ENCODE peak calls at places on chromosomes 7 and 10, in ten cellular contexts. One of them, this sample, is unnamed.

GRCh38 chr7:28922618-28923331 is 35.4 kb downstream of the TRIL start:
- DNase-seq in ovary: peak; percentile 73
- DNase-seq in IMR-90: peak; percentile 75
- DNase-seq in astrocyte of the cerebellum: peak; percentile 77
- DNase-seq in A549: peak; percentile 73
- DNase-seq in uterus: peak; percentile 58
- DNase-seq in GM06990: peak; percentile 15
- DNase-seq in lung: peak; percentile 49
- DNase-seq in BJ: no peak
- DNase-seq in gastrocnemius medialis: no peak
- DNase-seq in this sample: no peak

GRCh38 chr10:5434017-5434753 is 21.8 kb downstream of the NET1 start:
- DNase-seq in BJ: no peak
- DNase-seq in IMR-90: peak; percentile 81
- DNase-seq in A549: peak; percentile 73
- DNase-seq in lung: no peak
- DNase-seq in gastrocnemius medialis: no peak
- DNase-seq in GM06990: no peak
- DNase-seq in astrocyte of the cerebellum: peak; percentile 48
- DNase-seq in ovary: no peak
- DNase-seq in uterus: no peak
- DNase-seq in this sample: no peak

GRCh38 chr10:35783305-35783838 is 141.3 kb upstream of the FZD8 start:
- DNase-seq in GM06990: no peak
- DNase-seq in lung: no peak
- DNase-seq in IMR-90: peak; percentile 31
- DNase-seq in astrocyte of the cerebellum: no peak
- DNase-seq in uterus: no peak
- DNase-seq in A549: peak; percentile 35
- DNase-seq in gastrocnemius medialis: no peak
- DNase-seq in ovary: no peak
- DNase-seq in BJ: no peak
- DNase-seq in this sample: no peak

GRCh38 chr7:30838008-30838407 is 66.8 kb downstream of the MINDY4 start:
- DNase-seq in A549: no peak
- DNase-seq in GM06990: no peak
- DNase-seq in gastrocnemius medialis: no peak
- DNase-seq in lung: no peak
- DNase-seq in ovary: no peak
- DNase-seq in uterus: no peak
- DNase-seq in IMR-90: no peak
- DNase-seq in astrocyte of the cerebellum: no peak
- DNase-seq in BJ: no peak
- DNase-seq in this sample: no peak

GRCh38 chr10:77788496-77789010 is 138.0 kb downstream of the DLG5 start:
- DNase-seq in lung: no peak
- DNase-seq in GM06990: no peak
- DNase-seq in ovary: no peak
- DNase-seq in BJ: no peak
- DNase-seq in astrocyte of the cerebellum: no peak
- DNase-seq in A549: no peak
- DNase-seq in IMR-90: no peak
- DNase-seq in gastrocnemius medialis: no peak
- DNase-seq in uterus: no peak
- DNase-seq in this sample: no peak

GRCh38 chr10:63614371-63614891 is 93.2 kb downstream of the REEP3 start:
- DNase-seq in gastrocnemius medialis: no peak
- DNase-seq in ovary: no peak
- DNase-seq in BJ: peak; percentile 61
- DNase-seq in uterus: no peak
- DNase-seq in IMR-90: peak; percentile 63
- DNase-seq in GM06990: no peak
- DNase-seq in A549: no peak
- DNase-seq in lung: no peak
- DNase-seq in astrocyte of the cerebellum: no peak
- DNase-seq in this sample: no peak

GRCh38 chr7:28940741-28941385 is 17.3 kb downstream of the TRIL start:
- DNase-seq in uterus: no peak
- DNase-seq in A549: no peak
- DNase-seq in gastrocnemius medialis: no peak
- DNase-seq in ovary: no peak
- DNase-seq in BJ: no peak
- DNase-seq in lung: no peak
- DNase-seq in GM06990: no peak
- DNase-seq in IMR-90: no peak
- DNase-seq in astrocyte of the cerebellum: no peak
- DNase-seq in this sample: no peak

GRCh38 chr7:99311702-99312101 is 14.0 kb upstream of the ARPC1A start:
- DNase-seq in lung: no peak
- DNase-seq in BJ: no peak
- DNase-seq in IMR-90: no peak
- DNase-seq in astrocyte of the cerebellum: no peak
- DNase-seq in uterus: no peak
- DNase-seq in A549: no peak
- DNase-seq in ovary: no peak
- DNase-seq in GM06990: no peak
- DNase-seq in gastrocnemius medialis: no peak
- DNase-seq in this sample: no peak

GRCh38 chr7:30664184-30664885 is 17.9 kb downstream of the CRHR2 start:
- DNase-seq in GM06990: no peak
- DNase-seq in astrocyte of the cerebellum: no peak
- DNase-seq in A549: no peak
- DNase-seq in BJ: no peak
- DNase-seq in lung: no peak
- DNase-seq in IMR-90: no peak
- DNase-seq in uterus: no peak
- DNase-seq in gastrocnemius medialis: no peak
- DNase-seq in ovary: no peak
- DNase-seq in this sample: no peak

GRCh38 chr7:13949450-13949849 is 40.0 kb downstream of the ETV1 start:
- DNase-seq in BJ: no peak
- DNase-seq in IMR-90: no peak
- DNase-seq in gastrocnemius medialis: no peak
- DNase-seq in A549: no peak
- DNase-seq in lung: no peak
- DNase-seq in ovary: no peak
- DNase-seq in uterus: no peak
- DNase-seq in astrocyte of the cerebellum: no peak
- DNase-seq in GM06990: no peak
- DNase-seq in this sample: no peak

GRCh38 chr10:48572414-48572813 is 32.5 kb downstream of the ARHGAP22 start:
- DNase-seq in lung: no peak
- DNase-seq in ovary: no peak
- DNase-seq in GM06990: no peak
- DNase-seq in astrocyte of the cerebellum: no peak
- DNase-seq in IMR-90: peak; percentile 73
- DNase-seq in uterus: no peak
- DNase-seq in gastrocnemius medialis: no peak
- DNase-seq in BJ: no peak
- DNase-seq in A549: no peak
- DNase-seq in this sample: peak; percentile 8

GRCh38 chr10:124125305-124126116 is 32.1 kb upstream of the CHST15 start:
- DNase-seq in astrocyte of the cerebellum: no peak
- DNase-seq in lung: no peak
- DNase-seq in BJ: peak; percentile 54
- DNase-seq in gastrocnemius medialis: no peak
- DNase-seq in ovary: no peak
- DNase-seq in uterus: no peak
- DNase-seq in GM06990: no peak
- DNase-seq in IMR-90: no peak
- DNase-seq in A549: peak; percentile 30
- DNase-seq in this sample: no peak

GRCh38 chr10:54484186-54484585 is 316.8 kb downstream of the PCDH15 start:
- DNase-seq in A549: no peak
- DNase-seq in astrocyte of the cerebellum: no peak
- DNase-seq in gastrocnemius medialis: no peak
- DNase-seq in BJ: no peak
- DNase-seq in lung: no peak
- DNase-seq in GM06990: no peak
- DNase-seq in uterus: no peak
- DNase-seq in IMR-90: no peak
- DNase-seq in ovary: no peak
- DNase-seq in this sample: no peak

GRCh38 chr10:12018438-12019342 is 23.9 kb downstream of the UPF2 start:
- DNase-seq in astrocyte of the cerebellum: no peak
- DNase-seq in uterus: no peak
- DNase-seq in BJ: no peak
- DNase-seq in gastrocnemius medialis: no peak
- DNase-seq in ovary: no peak
- DNase-seq in A549: no peak
- DNase-seq in IMR-90: peak; percentile 44
- DNase-seq in GM06990: no peak
- DNase-seq in lung: no peak
- DNase-seq in this sample: no peak

GRCh38 chr10:29646238-29646902 is 11.6 kb upstream of the SVIL start:
- DNase-seq in BJ: no peak
- DNase-seq in gastrocnemius medialis: peak; percentile 83
- DNase-seq in ovary: no peak
- DNase-seq in GM06990: no peak
- DNase-seq in astrocyte of the cerebellum: peak; percentile 66
- DNase-seq in IMR-90: peak; percentile 36
- DNase-seq in lung: no peak
- DNase-seq in uterus: peak; percentile 39
- DNase-seq in A549: no peak
- DNase-seq in this sample: peak; percentile 85

GRCh38 chr7:36487756-36488336 is 98.2 kb downstream of the ANLN start:
- DNase-seq in lung: no peak
- DNase-seq in uterus: no peak
- DNase-seq in astrocyte of the cerebellum: peak; percentile 60
- DNase-seq in GM06990: no peak
- DNase-seq in ovary: no peak
- DNase-seq in gastrocnemius medialis: no peak
- DNase-seq in BJ: no peak
- DNase-seq in A549: peak; percentile 71
- DNase-seq in IMR-90: peak; percentile 68
- DNase-seq in this sample: no peak
- TF ChIP-seq CTCF in lung: peak; percentile 68
- TF ChIP-seq CTCF in uterus: no peak
- TF ChIP-seq CTCF in astrocyte of the cerebellum: peak; percentile 75
- TF ChIP-seq CTCF in GM06990: peak; percentile 58
- TF ChIP-seq CTCF in ovary: peak; percentile 58
- TF ChIP-seq CTCF in gastrocnemius medialis: peak; percentile 43
- TF ChIP-seq CTCF in BJ: peak; percentile 71
- TF ChIP-seq CTCF in A549: peak; percentile 93
- TF ChIP-seq CTCF in IMR-90: peak; percentile 88
- TF ChIP-seq CTCF in this sample: peak; percentile 83

GRCh38 chr7:108455833-108456677 is at the start of gene NRCAM:
- DNase-seq in lung: no peak
- DNase-seq in astrocyte of the cerebellum: no peak
- DNase-seq in A549: peak; percentile 89
- DNase-seq in gastrocnemius medialis: no peak
- DNase-seq in BJ: no peak
- DNase-seq in GM06990: peak; percentile 82
- DNase-seq in ovary: peak; percentile 57
- DNase-seq in IMR-90: no peak
- DNase-seq in uterus: no peak
- DNase-seq in this sample: no peak

GRCh38 chr7:108454674-108455523 is 1.3 kb downstream of the NRCAM start:
- DNase-seq in BJ: no peak
- DNase-seq in ovary: peak; percentile 19
- DNase-seq in gastrocnemius medialis: no peak
- DNase-seq in lung: no peak
- DNase-seq in uterus: no peak
- DNase-seq in astrocyte of the cerebellum: peak; percentile 18
- DNase-seq in A549: peak; percentile 64
- DNase-seq in IMR-90: no peak
- DNase-seq in GM06990: peak; percentile 57
- DNase-seq in this sample: no peak

GRCh38 chr7:108456845-108457540 is 757 bp upstream of the NRCAM start:
- DNase-seq in IMR-90: no peak
- DNase-seq in gastrocnemius medialis: no peak
- DNase-seq in GM06990: no peak
- DNase-seq in uterus: no peak
- DNase-seq in A549: no peak
- DNase-seq in lung: no peak
- DNase-seq in ovary: no peak
- DNase-seq in astrocyte of the cerebellum: no peak
- DNase-seq in BJ: no peak
- DNase-seq in this sample: no peak

GRCh38 chr7:108454317-108454673 is 1.9 kb downstream of the NRCAM start:
- DNase-seq in ovary: no peak
- DNase-seq in IMR-90: no peak
- DNase-seq in gastrocnemius medialis: no peak
- DNase-seq in uterus: no peak
- DNase-seq in astrocyte of the cerebellum: no peak
- DNase-seq in BJ: no peak
- DNase-seq in lung: no peak
- DNase-seq in GM06990: no peak
- DNase-seq in A549: no peak
- DNase-seq in this sample: no peak

GRCh38 chr7:108455524-108455832 is 758 bp downstream of the NRCAM start:
- DNase-seq in GM06990: no peak
- DNase-seq in lung: no peak
- DNase-seq in IMR-90: no peak
- DNase-seq in gastrocnemius medialis: no peak
- DNase-seq in ovary: no peak
- DNase-seq in uterus: no peak
- DNase-seq in BJ: no peak
- DNase-seq in astrocyte of the cerebellum: no peak
- DNase-seq in A549: peak; percentile 38
- DNase-seq in this sample: no peak
- H3K4me3 ChIP-seq in GM06990: peak overlapping the region; percentile 61
- H3K4me3 ChIP-seq in lung: peak overlapping the region; percentile 57
- H3K4me3 ChIP-seq in IMR-90: peak overlapping the region; percentile 43
- H3K4me3 ChIP-seq in gastrocnemius medialis: peak overlapping the region; percentile 54
- H3K4me3 ChIP-seq in ovary: peak overlapping the region; percentile 21
- H3K4me3 ChIP-seq in uterus: peak overlapping the region; percentile 19
- H3K4me3 ChIP-seq in BJ: peak overlapping the region; percentile 36
- H3K4me3 ChIP-seq in astrocyte of the cerebellum: peak overlapping the region; percentile 59
- H3K4me3 ChIP-seq in A549: peak overlapping the region; percentile 76
- H3K4me3 ChIP-seq in this sample: peak overlapping the region; percentile 46

DNA sequence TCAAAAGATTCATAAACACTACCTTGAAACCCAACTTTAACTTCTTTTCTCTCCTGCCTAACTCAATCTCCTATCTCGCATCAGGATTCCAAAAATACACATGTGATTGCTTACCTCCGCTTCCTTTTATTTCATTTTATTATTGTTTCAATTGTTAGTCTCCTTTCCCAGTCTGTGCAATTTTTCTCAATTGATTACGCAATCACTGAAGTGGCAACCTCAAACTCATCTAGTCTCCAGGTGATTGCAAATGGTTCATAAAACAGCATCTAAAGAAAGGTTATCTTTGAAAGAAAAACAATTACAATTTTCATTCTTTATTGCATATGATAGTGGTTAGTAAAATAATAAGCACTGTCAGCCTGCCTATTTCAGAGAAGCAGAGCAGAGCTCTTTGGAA is 45.6 kb downstream of the CHRM2 start:
- DNase-seq in ovary: no peak
- DNase-seq in uterus: no peak
- DNase-seq in lung: no peak
- DNase-seq in gastrocnemius medialis: no peak
- DNase-seq in IMR-90: no peak
- DNase-seq in BJ: no peak
- DNase-seq in A549: no peak
- DNase-seq in GM06990: no peak
- DNase-seq in astrocyte of the cerebellum: no peak
- DNase-seq in this sample: no peak
- TF ChIP-seq CTCF in ovary: no peak
- TF ChIP-seq CTCF in uterus: no peak
- TF ChIP-seq CTCF in lung: no peak
- TF ChIP-seq CTCF in gastrocnemius medialis: no peak
- TF ChIP-seq CTCF in IMR-90: no peak
- TF ChIP-seq CTCF in BJ: no peak
- TF ChIP-seq CTCF in A549: no peak
- TF ChIP-seq CTCF in GM06990: no peak
- TF ChIP-seq CTCF in astrocyte of the cerebellum: no peak
- TF ChIP-seq CTCF in this sample: no peak

GRCh38 chr10:112375721-112376577 is 2.0 kb downstream of the ACSL5 start:
- DNase-seq in ovary: peak; percentile 72
- DNase-seq in uterus: peak; percentile 56
- DNase-seq in astrocyte of the cerebellum: no peak
- DNase-seq in BJ: no peak
- DNase-seq in A549: no peak
- DNase-seq in lung: peak; percentile 62
- DNase-seq in gastrocnemius medialis: no peak
- DNase-seq in IMR-90: peak; percentile 49
- DNase-seq in GM06990: peak; percentile 77
- DNase-seq in this sample: no peak
- H3K4me3 ChIP-seq in ovary: peak overlapping the region; percentile 26
- H3K4me3 ChIP-seq in uterus: peak overlapping the region; percentile 19
- H3K4me3 ChIP-seq in astrocyte of the cerebellum: no peak overlapping the region
- H3K4me3 ChIP-seq in BJ: no peak overlapping the region
- H3K4me3 ChIP-seq in A549: no peak overlapping the region
- H3K4me3 ChIP-seq in lung: peak overlapping the region; percentile 16
- H3K4me3 ChIP-seq in gastrocnemius medialis: peak overlapping the region; percentile 32
- H3K4me3 ChIP-seq in IMR-90: no peak overlapping the region
- H3K4me3 ChIP-seq in GM06990: peak overlapping the region; percentile 76
- H3K4me3 ChIP-seq in this sample: no peak overlapping the region